ENCODE peak calls at places on chromosomes 13 and 19, in six cellular contexts. N is AML-193; X is choroid plexus epithelial cell; S is EH; R is aorta; A is stimulated activated CD8-positive, alpha-beta memory T cell treated with anti-CD3 and anti-CD28 coated beads, Interleukin-15, amount 100 ng/mL, for 4 hours. J is an unnamed sample.

GRCh38 chr13:43057653-43058317 is 34.4 kb downstream of the DNAJC15 start:
- DNase-seq in S (peak), N (no peak), X (peak), R (no peak), A (no peak), J (no peak)

GRCh38 chr13:19984430-19985218 is 26.1 kb downstream of the ZMYM2 start:
- DNase-seq in X (peak), S (peak), N (peak), A (no peak), R (no peak), J (no peak)

GRCh38 chr19:3176715-3177501 is 1.7 kb upstream of the S1PR4 start:
- DNase-seq in R (no peak), A (peak), X (peak), S (peak), N (no peak), J (peak)

GRCh38 chr19:43574424-43575155 is 737 bp downstream of the XRCC1 start:
- DNase-seq in X (peak), A (no peak), S (peak), N (no peak), R (no peak), J (no peak)

GRCh38 chr13:33345842-33346241 is 60.3 kb upstream of the STARD13 start:
- DNase-seq in S (no peak), N (no peak), X (no peak), R (no peak), A (no peak), J (no peak)

GRCh38 chr19:19276386-19276785 is 3.3 kb upstream of the TM6SF2 start:
- DNase-seq in A (no peak), S (peak), N (no peak), X (peak), R (no peak), J (no peak)

GRCh38 chr19:10601999-10602329 is 14.9 kb upstream of the AP1M2 start:
- DNase-seq in A (no peak), S (no peak), X (no peak), N (no peak), R (no peak), J (no peak)

GRCh38 chr13:38970380-38971051 is 20.1 kb downstream of the STOML3 start:
- DNase-seq in X (no peak), N (no peak), A (no peak), S (no peak), R (no peak), J (no peak)

J was measured in activated T-helper 1 cell treated with anti-CD3 and anti-CD28 coated beads, Interleukin-2, amount 50 U/mL, for 16 hours.